ENCODE peak calls at places on chromosome 13, in seven cellular contexts. One of them, this sample, is unnamed.

GRCh38 chr13:28492527-28493367 is 2.2 kb downstream of the FLT1 start:
- DNase-seq in CD4-positive, alpha-beta T cell: no peak
- DNase-seq in neural crest cell: no peak
- DNase-seq in osteoblast: no peak
- DNase-seq in H9: no peak
- DNase-seq in nephron progenitor cell: no peak
- DNase-seq in AG09309: no peak
- DNase-seq in this sample: no peak

GRCh38 chr13:98543380-98544104 is 33.4 kb downstream of the STK24 start:
- DNase-seq in nephron progenitor cell: no peak
- DNase-seq in neural crest cell: no peak
- DNase-seq in AG09309: no peak
- DNase-seq in osteoblast: no peak
- DNase-seq in H9: no peak
- DNase-seq in CD4-positive, alpha-beta T cell: no peak
- DNase-seq in this sample: no peak

GRCh38 chr13:37597477-37597876 is 1.1 kb downstream of the POSTN start:
- DNase-seq in CD4-positive, alpha-beta T cell: no peak
- DNase-seq in nephron progenitor cell: no peak
- DNase-seq in osteoblast: no peak
- DNase-seq in AG09309: no peak
- DNase-seq in neural crest cell: no peak
- DNase-seq in H9: no peak
- DNase-seq in this sample: no peak

GRCh38 chr13:44249439-44249838 is 124.2 kb upstream of the SERP2 start:
- DNase-seq in neural crest cell: no peak
- DNase-seq in osteoblast: peak
- DNase-seq in CD4-positive, alpha-beta T cell: no peak
- DNase-seq in nephron progenitor cell: no peak
- DNase-seq in H9: no peak
- DNase-seq in AG09309: peak
- DNase-seq in this sample: no peak

GRCh38 chr13:77047649-77048343 is 20.8 kb upstream of the FBXL3 start:
- DNase-seq in nephron progenitor cell: no peak
- DNase-seq in neural crest cell: no peak
- DNase-seq in CD4-positive, alpha-beta T cell: no peak
- DNase-seq in H9: no peak
- DNase-seq in AG09309: no peak
- DNase-seq in osteoblast: no peak
- DNase-seq in this sample: no peak

GRCh38 chr13:73684286-73684685 is 449.9 kb downstream of the KLF12 start:
- DNase-seq in AG09309: no peak
- DNase-seq in CD4-positive, alpha-beta T cell: no peak
- DNase-seq in osteoblast: no peak
- DNase-seq in H9: no peak
- DNase-seq in neural crest cell: no peak
- DNase-seq in nephron progenitor cell: no peak
- DNase-seq in this sample: no peak

GRCh38 chr13:114105351-114106225 is 26.8 kb downstream of the RASA3 start:
- DNase-seq in H9: no peak
- DNase-seq in neural crest cell: no peak
- DNase-seq in osteoblast: peak
- DNase-seq in CD4-positive, alpha-beta T cell: peak
- DNase-seq in AG09309: no peak
- DNase-seq in nephron progenitor cell: no peak
- DNase-seq in this sample: no peak

GRCh38 chr13:45331981-45332830 is 8.8 kb downstream of the TPT1 start:
- DNase-seq in H9: no peak
- DNase-seq in AG09309: peak
- DNase-seq in osteoblast: peak
- DNase-seq in neural crest cell: no peak
- DNase-seq in CD4-positive, alpha-beta T cell: no peak
- DNase-seq in nephron progenitor cell: no peak
- DNase-seq in this sample: no peak

GRCh38 chr13:34750078-34750703 is 191.9 kb upstream of the NBEA start:
- DNase-seq in CD4-positive, alpha-beta T cell: no peak
- DNase-seq in AG09309: no peak
- DNase-seq in neural crest cell: no peak
- DNase-seq in osteoblast: no peak
- DNase-seq in H9: peak
- DNase-seq in nephron progenitor cell: peak
- DNase-seq in this sample: no peak

GRCh38 chr13:113776231-113777125 is 17.5 kb downstream of the TMEM255B start:
- DNase-seq in neural crest cell: no peak
- DNase-seq in H9: no peak
- DNase-seq in AG09309: no peak
- DNase-seq in osteoblast: peak
- DNase-seq in nephron progenitor cell: no peak
- DNase-seq in CD4-positive, alpha-beta T cell: no peak
- DNase-seq in this sample: no peak

GRCh38 chr13:49527123-49527522 is 31.4 kb downstream of the PHF11 start:
- DNase-seq in osteoblast: no peak
- DNase-seq in H9: no peak
- DNase-seq in CD4-positive, alpha-beta T cell: no peak
- DNase-seq in nephron progenitor cell: no peak
- DNase-seq in AG09309: no peak
- DNase-seq in neural crest cell: no peak
- DNase-seq in this sample: no peak

GRCh38 chr13:29722415-29722814 is 126.9 kb upstream of the SLC7A1 start:
- DNase-seq in neural crest cell: no peak
- DNase-seq in AG09309: no peak
- DNase-seq in nephron progenitor cell: no peak
- DNase-seq in CD4-positive, alpha-beta T cell: no peak
- DNase-seq in osteoblast: no peak
- DNase-seq in H9: no peak
- DNase-seq in this sample: no peak

GRCh38 chr13:78829821-78830220 is 170.9 kb upstream of the OBI1 start:
- DNase-seq in nephron progenitor cell: no peak
- DNase-seq in osteoblast: no peak
- DNase-seq in CD4-positive, alpha-beta T cell: no peak
- DNase-seq in H9: no peak
- DNase-seq in neural crest cell: no peak
- DNase-seq in AG09309: no peak
- DNase-seq in this sample: no peak

GRCh38 chr13:92838786-92839185 is 387.8 kb upstream of the GPC6 start:
- DNase-seq in osteoblast: peak
- DNase-seq in nephron progenitor cell: no peak
- DNase-seq in neural crest cell: no peak
- DNase-seq in H9: no peak
- DNase-seq in CD4-positive, alpha-beta T cell: no peak
- DNase-seq in AG09309: peak
- DNase-seq in this sample: no peak

GRCh38 chr13:96020155-96020575 is 33.0 kb downstream of the UGGT2 start:
- DNase-seq in neural crest cell: peak
- DNase-seq in AG09309: peak
- DNase-seq in CD4-positive, alpha-beta T cell: no peak
- DNase-seq in osteoblast: no peak
- DNase-seq in nephron progenitor cell: peak
- DNase-seq in H9: peak
- DNase-seq in this sample: no peak

GRCh38 chr13:92896842-92897241 is 329.8 kb upstream of the GPC6 start:
- DNase-seq in osteoblast: no peak
- DNase-seq in H9: no peak
- DNase-seq in AG09309: no peak
- DNase-seq in nephron progenitor cell: no peak
- DNase-seq in CD4-positive, alpha-beta T cell: no peak
- DNase-seq in neural crest cell: no peak
- DNase-seq in this sample: no peak

GRCh38 chr13:99639126-99639525 is 137.9 kb downstream of the TM9SF2 start:
- DNase-seq in H9: no peak
- DNase-seq in osteoblast: no peak
- DNase-seq in nephron progenitor cell: no peak
- DNase-seq in neural crest cell: no peak
- DNase-seq in AG09309: no peak
- DNase-seq in CD4-positive, alpha-beta T cell: no peak
- DNase-seq in this sample: no peak

GRCh38 chr13:51643114-51643881 is 59.0 kb downstream of the WDFY2 start:
- DNase-seq in osteoblast: peak
- DNase-seq in neural crest cell: no peak
- DNase-seq in CD4-positive, alpha-beta T cell: no peak
- DNase-seq in AG09309: peak
- DNase-seq in nephron progenitor cell: no peak
- DNase-seq in H9: no peak
- DNase-seq in this sample: no peak

GRCh38 chr13:23748591-23748990 is 140.6 kb downstream of the MIPEP start:
- DNase-seq in H9: peak
- DNase-seq in AG09309: no peak
- DNase-seq in osteoblast: no peak
- DNase-seq in neural crest cell: no peak
- DNase-seq in nephron progenitor cell: no peak
- DNase-seq in CD4-positive, alpha-beta T cell: no peak
- DNase-seq in this sample: no peak

GRCh38 chr13:44211753-44212152 is 161.9 kb upstream of the SERP2 start:
- DNase-seq in nephron progenitor cell: no peak
- DNase-seq in CD4-positive, alpha-beta T cell: no peak
- DNase-seq in neural crest cell: no peak
- DNase-seq in H9: no peak
- DNase-seq in AG09309: no peak
- DNase-seq in osteoblast: no peak
- DNase-seq in this sample: no peak

GRCh38 chr13:91181892-91182291 is 165.6 kb upstream of the MIR17HG start:
- DNase-seq in osteoblast: no peak
- DNase-seq in nephron progenitor cell: no peak
- DNase-seq in AG09309: no peak
- DNase-seq in CD4-positive, alpha-beta T cell: no peak
- DNase-seq in neural crest cell: no peak
- DNase-seq in H9: no peak
- DNase-seq in this sample: no peak
- TF ChIP-seq CTCF in osteoblast: no peak
- TF ChIP-seq CTCF in nephron progenitor cell: no peak
- TF ChIP-seq CTCF in AG09309: no peak
- TF ChIP-seq CTCF in CD4-positive, alpha-beta T cell: no peak
- TF ChIP-seq CTCF in neural crest cell: no peak
- TF ChIP-seq CTCF in H9: no peak
- TF ChIP-seq CTCF in this sample: no peak

GRCh38 chr13:42836930-42837329 is 55.5 kb downstream of the FAM216B start:
- DNase-seq in osteoblast: peak
- DNase-seq in neural crest cell: no peak
- DNase-seq in AG09309: no peak
- DNase-seq in H9: no peak
- DNase-seq in nephron progenitor cell: no peak
- DNase-seq in CD4-positive, alpha-beta T cell: no peak
- DNase-seq in this sample: no peak
- TF ChIP-seq CTCF in osteoblast: peak
- TF ChIP-seq CTCF in neural crest cell: peak
- TF ChIP-seq CTCF in AG09309: peak
- TF ChIP-seq CTCF in H9: peak
- TF ChIP-seq CTCF in nephron progenitor cell: no peak
- TF ChIP-seq CTCF in CD4-positive, alpha-beta T cell: no peak
- TF ChIP-seq CTCF in this sample: peak

DNA sequence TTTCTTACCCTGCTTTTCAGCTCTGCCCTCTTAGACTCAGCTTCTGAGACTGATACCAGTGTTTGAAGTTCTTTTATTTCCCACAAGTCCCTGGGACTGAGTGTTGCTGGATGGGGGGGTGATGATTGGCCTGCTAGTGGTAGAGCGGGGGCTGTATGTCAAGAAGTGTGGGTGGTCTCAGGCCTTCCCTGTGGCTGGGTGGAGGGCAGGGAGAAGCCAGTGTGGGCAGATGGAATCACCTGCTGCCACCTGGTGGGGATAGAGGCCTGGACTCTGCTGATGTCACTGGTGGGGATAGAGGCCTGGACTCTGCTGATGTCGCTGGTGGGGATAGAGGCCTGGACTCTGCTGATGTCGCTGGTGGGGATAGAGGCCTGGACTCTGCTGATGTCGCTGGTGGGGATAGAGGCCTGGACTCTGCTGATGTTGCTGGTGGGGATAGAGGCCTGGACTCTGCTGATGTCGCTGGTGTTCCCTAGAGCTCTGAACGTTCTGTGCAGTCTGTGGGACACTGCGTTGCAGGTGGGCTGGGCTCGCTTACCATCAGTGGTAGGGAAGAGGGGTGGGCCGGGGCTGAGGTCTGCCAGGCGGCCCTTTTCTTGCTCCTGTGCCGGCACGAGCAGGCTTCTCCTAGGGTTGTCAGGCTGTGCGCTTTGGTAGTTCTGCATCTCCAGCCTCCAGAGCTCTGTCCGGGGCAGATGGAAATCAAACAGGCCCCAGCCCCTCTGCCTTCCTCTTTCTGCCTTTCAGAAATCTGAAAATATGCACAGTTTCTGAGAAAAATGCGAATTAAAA is 101.3 kb downstream of the ARHGEF7 start:
- DNase-seq in H9: peak
- DNase-seq in nephron progenitor cell: peak
- DNase-seq in neural crest cell: no peak
- DNase-seq in osteoblast: peak
- DNase-seq in AG09309: no peak
- DNase-seq in CD4-positive, alpha-beta T cell: peak
- DNase-seq in this sample: peak
- TF ChIP-seq CTCF in H9: peak
- TF ChIP-seq CTCF in nephron progenitor cell: peak
- TF ChIP-seq CTCF in neural crest cell: peak
- TF ChIP-seq CTCF in osteoblast: peak
- TF ChIP-seq CTCF in AG09309: peak
- TF ChIP-seq CTCF in CD4-positive, alpha-beta T cell: peak
- TF ChIP-seq CTCF in this sample: peak

DNA sequence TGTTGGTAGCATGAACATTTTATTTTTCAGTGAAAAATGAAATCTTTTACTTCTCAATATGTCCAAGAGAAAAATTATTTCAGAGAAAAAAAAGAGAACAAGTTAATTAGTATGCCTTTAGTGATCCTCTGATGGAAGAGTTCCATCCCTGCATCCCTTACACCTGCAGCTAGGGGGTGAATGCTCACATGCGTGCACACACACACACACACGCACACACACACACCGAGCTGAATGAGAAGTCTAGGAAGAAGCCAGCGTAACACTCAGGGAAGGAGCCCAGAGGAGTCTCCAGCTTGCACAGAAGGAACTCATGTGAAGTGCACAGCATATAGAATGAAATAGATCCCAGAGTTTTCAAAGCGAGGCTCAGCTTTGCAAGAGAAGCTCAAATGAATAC is 510.5 kb downstream of the IRS2 start:
- DNase-seq in nephron progenitor cell: peak
- DNase-seq in osteoblast: no peak
- DNase-seq in CD4-positive, alpha-beta T cell: no peak
- DNase-seq in neural crest cell: no peak
- DNase-seq in AG09309: no peak
- DNase-seq in H9: peak
- DNase-seq in this sample: no peak
- TF ChIP-seq CTCF in nephron progenitor cell: no peak
- TF ChIP-seq CTCF in osteoblast: peak
- TF ChIP-seq CTCF in CD4-positive, alpha-beta T cell: no peak
- TF ChIP-seq CTCF in neural crest cell: peak
- TF ChIP-seq CTCF in AG09309: no peak
- TF ChIP-seq CTCF in H9: peak
- TF ChIP-seq CTCF in this sample: peak

GRCh38 chr13:72634859-72635258 is 92.6 kb downstream of the MZT1 start:
- DNase-seq in AG09309: no peak
- DNase-seq in neural crest cell: no peak
- DNase-seq in H9: no peak
- DNase-seq in nephron progenitor cell: no peak
- DNase-seq in osteoblast: no peak
- DNase-seq in CD4-positive, alpha-beta T cell: no peak
- DNase-seq in this sample: no peak
- TF ChIP-seq CTCF in AG09309: no peak
- TF ChIP-seq CTCF in neural crest cell: no peak
- TF ChIP-seq CTCF in H9: no peak
- TF ChIP-seq CTCF in nephron progenitor cell: no peak
- TF ChIP-seq CTCF in osteoblast: no peak
- TF ChIP-seq CTCF in CD4-positive, alpha-beta T cell: no peak
- TF ChIP-seq CTCF in this sample: no peak

This sample was measured in progenitor cell of endocrine pancreas.